ENCODE peak calls at places on chromosomes 6 and 20, in five cellular contexts. S is WTC11, M is H9, R is mucosa of descending colon, K is cardiac muscle cell. X is an unnamed sample.

GRCh38 chr6:349491-349921 is 42.0 kb upstream of the IRF4 start:
- DNase-seq in R (no peak), S (no peak), M (no peak), K (no peak), X (no peak)

GRCh38 chr6:27303613-27304272 is 8.3 kb downstream of the POM121L2 start:
- DNase-seq in R (no peak), K (no peak), S (no peak), M (no peak), X (no peak)

GRCh38 chr20:4167261-4168004 is 152.1 kb upstream of the RNF24 start:
- DNase-seq in R (no peak), M (peak), K (no peak), S (peak), X (no peak)

GRCh38 chr6:72623808-72624207 is 1.9 kb downstream of the KCNQ5 start:
- DNase-seq in S (no peak), K (peak), M (no peak), R (no peak), X (no peak)

GRCh38 chr20:1876975-1877603 is 18.1 kb upstream of the SIRPA start:
- DNase-seq in K (peak), R (no peak), S (no peak), M (no peak), X (no peak)

GRCh38 chr20:50305636-50306477 is 115.2 kb downstream of the CEBPB start:
- DNase-seq in S (no peak), K (no peak), R (peak), M (no peak), X (no peak)

GRCh38 chr6:122666418-122666817 is 56.2 kb downstream of the PKIB start:
- DNase-seq in M (no peak), S (no peak), R (no peak), K (no peak), X (no peak)

GRCh38 chr20:48846516-48847492 is 19.0 kb upstream of the PREX1 start:
- DNase-seq in R (no peak), S (peak), K (peak), M (peak), X (no peak)

GRCh38 chr6:34011298-34011697 is 134.6 kb downstream of the GRM4 start:
- DNase-seq in S (no peak), R (no peak), M (no peak), K (no peak), X (no peak)

GRCh38 chr6:159941286-159942113 is 27.4 kb upstream of the IGF2R start:
- DNase-seq in S (no peak), R (no peak), M (no peak), K (peak), X (no peak)

GRCh38 chr20:12896180-12896579 is 112.6 kb upstream of the SPTLC3 start:
- DNase-seq in M (no peak), R (no peak), K (no peak), S (no peak), X (no peak)

GRCh38 chr6:45617441-45617840 is 239.7 kb upstream of the SUPT3H start:
- DNase-seq in S (no peak), M (no peak), K (no peak), R (no peak), X (no peak)

DNA sequence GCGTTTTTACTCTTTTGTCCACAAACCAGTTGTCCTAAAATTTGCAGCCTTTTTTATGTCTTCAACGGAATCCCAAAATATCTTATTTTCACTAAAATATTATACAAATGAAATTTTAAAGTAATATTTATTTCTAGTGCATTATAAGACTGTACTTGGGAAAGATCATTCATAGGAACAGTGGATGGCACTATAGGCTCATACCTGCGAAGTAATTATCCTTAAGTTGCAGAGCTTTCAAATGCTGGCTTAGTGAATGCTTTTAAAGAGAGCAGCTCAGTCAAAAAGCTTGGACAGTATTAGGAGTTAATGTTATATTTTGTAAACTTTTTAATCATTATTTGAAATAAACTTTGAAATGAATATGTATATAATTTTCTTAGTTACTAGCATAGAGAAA is 254.9 kb downstream of the CDKAL1 start:
- DNase-seq in K (no peak), M (no peak), S (no peak), R (no peak), X (no peak)
- TF ChIP-seq CTCF in K (no peak), M (peak), S (no peak), R (no peak), X (no peak)

DNA sequence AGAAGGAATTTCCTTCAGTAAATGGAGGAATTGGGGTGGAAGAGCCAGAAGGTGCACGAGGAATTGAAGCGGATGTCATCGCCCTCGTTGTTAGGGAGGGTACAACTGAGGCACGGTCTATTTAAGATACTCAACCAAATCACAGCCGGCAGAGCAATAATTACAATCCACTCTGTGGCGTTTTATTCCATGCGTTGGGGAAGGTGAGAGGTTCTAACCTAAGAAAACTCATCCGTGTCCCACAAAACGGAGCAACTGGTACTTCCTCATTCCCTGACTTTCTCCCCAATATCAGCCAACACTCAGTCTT is 802 bp upstream of the RRBP1 start:
- DNase-seq in M (no peak), S (no peak), R (no peak), K (no peak), X (no peak)
- TF ChIP-seq CTCF in M (no peak), S (no peak), R (no peak), K (no peak), X (no peak)

GRCh38 chr20:38307371-38308046 is 3.6 kb downstream of the BPI start:
- DNase-seq in R (no peak), K (no peak), S (no peak), M (no peak), X (no peak)
- TF ChIP-seq CTCF in R (no peak), K (no peak), S (no peak), M (no peak), X (no peak)

GRCh38 chr20:8542115-8542486 is 410.0 kb downstream of the PLCB1 start:
- DNase-seq in K (no peak), M (no peak), R (no peak), S (no peak), X (no peak)
- TF ChIP-seq CTCF in K (no peak), M (no peak), R (no peak), S (no peak), X (no peak)

DNA sequence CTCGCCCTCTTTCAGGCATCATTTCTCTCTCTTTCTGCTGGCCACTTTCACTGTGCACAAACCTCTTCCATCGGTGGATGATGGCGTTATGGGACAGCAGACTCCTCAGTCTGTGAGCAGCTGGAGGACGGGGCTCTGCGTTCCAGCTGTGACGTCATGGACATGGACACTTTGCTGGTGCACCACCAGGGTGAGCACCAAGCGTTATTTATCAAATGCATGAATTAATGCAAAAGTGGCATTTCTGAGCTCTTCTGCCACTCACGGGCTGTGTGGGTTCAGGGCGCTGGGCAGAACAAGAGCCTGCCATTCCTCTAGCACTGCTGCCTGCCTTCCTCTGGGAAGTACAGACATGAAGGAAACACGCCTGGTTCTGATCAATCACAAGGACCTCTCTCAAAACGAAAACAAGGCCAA is 82.9 kb upstream of the MPC1 start:
- DNase-seq in K (no peak), M (no peak), R (no peak), S (no peak), X (no peak)
- TF ChIP-seq CTCF in K (no peak), M (no peak), R (no peak), S (no peak), X (no peak)

GRCh38 chr20:9099372-9099771 is 30.5 kb downstream of the PLCB4 start:
- DNase-seq in S (no peak), K (no peak), M (no peak), R (no peak), X (no peak)
- TF ChIP-seq CTCF in S (no peak), K (no peak), M (no peak), R (no peak), X (no peak)

DNA sequence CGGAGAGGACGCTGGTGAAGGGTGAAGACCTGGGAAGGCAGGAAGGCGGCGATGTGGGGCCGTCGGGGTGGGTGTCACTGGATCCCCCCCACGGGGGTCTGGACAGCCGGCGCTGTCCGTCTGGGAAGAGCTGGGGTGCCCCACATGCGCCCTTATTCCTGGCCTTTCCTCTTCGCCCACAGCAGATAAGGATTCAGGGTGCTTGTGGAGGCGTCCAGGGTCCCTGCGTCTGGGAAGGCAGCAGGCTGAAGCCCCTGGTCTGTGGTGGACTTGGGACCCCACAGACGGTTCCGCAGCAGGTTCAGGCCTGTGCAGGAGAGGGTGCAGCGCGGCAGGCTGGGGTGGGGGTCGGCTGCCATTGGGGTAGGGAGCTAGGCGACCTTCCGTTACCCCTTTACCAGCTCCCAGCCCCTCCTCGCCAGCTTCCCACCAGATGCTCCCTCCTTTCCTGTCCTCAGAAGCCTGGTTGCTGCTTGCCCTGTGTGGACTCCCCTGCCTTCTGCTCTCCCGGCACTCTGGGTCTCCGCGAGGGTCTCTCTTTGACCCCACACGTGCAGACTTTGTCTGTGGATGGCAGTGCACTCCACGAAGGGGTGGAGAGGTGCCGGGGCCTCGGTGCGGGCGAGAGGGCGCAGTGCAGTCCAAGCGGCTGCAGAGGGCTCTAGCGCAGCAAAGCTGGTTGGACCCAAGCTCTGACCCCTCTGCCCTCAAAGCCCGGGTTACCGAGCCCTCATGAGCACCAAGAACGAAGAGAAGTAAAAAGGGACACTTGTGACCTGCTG is 2.1 kb upstream of the GATA5 start:
- DNase-seq in S (peak), M (no peak), K (peak), R (no peak), X (no peak)
- TF ChIP-seq CTCF in S (no peak), M (peak), K (peak), R (no peak), X (no peak)

DNA sequence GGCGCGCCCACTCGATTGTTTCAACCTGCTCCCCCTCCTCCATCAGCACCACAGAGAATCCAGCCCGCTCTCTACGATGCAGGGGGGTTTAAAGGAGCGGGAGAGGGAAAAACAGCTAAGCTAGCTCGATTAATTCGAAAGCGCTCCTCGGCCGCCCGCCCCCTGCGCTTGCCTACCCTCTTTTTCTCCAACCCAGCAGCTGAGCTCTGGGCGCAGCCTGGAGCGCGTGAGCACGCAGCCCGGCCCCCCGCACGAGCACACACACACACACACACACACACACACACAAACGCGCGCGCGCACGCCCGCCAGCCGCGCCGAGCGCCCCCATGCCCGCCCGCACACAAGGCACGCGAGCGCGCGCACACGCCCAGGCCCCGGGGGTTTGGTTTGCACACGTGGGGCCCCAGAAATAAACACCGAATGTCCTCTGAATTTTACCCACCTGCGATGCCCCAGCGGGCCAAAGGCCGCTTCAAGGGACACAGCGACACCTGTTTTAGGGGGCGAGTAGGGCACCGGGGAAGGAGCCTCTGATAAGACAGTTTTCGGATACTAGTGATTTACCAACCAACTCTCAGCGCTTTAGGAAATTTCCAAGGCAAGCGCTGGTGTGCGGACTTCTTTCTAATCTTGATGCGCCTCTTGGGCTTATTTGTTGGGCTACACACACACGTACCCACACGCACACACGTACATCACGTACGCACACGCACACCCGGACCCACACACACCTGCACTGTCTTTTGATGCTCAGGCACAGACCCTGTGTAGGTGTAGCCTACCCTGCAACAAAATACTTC is 787 bp upstream of the NRN1 start:
- DNase-seq in K (peak), R (no peak), M (peak), S (peak), X (no peak)
- TF ChIP-seq CTCF in K (no peak), R (no peak), M (peak), S (peak), X (no peak)

X was measured in natural killer cell.